ENCODE peak calls at places on chromosomes 16 and 17, in seven cellular contexts. F, B, V, O, U, H and E are unnamed samples.

GRCh38 chr17:72434581-72434980 is 313.8 kb downstream of the SOX9 start:
- DNase-seq in F (no peak), B (no peak), V (no peak), O (no peak), U (no peak), H (no peak), E (no peak)

GRCh38 chr17:14559220-14559619 is 258.3 kb downstream of the HS3ST3B1 start:
- DNase-seq in F (no peak), B (no peak), V (no peak), O (no peak), U (no peak), H (no peak), E (no peak)

GRCh38 chr17:3935140-3935542 is 18.9 kb upstream of the P2RX1 start:
- DNase-seq in F (peak), B (peak), V (peak), O (peak), U (no peak), H (peak), E (peak)

GRCh38 chr17:7716901-7717755 is at the start of gene DNAH2:
- DNase-seq in F (peak), B (peak), V (peak), O (peak), U (peak), H (peak), E (peak)

GRCh38 chr17:81707725-81708646 is 4.1 kb upstream of the SLC25A10 start:
- DNase-seq in F (no peak), B (no peak), V (no peak), O (no peak), U (no peak), H (no peak), E (no peak)

GRCh38 chr17:42067371-42068180 is 17.2 kb upstream of the C17orf113 start:
- DNase-seq in F (peak), B (peak), V (peak), O (peak), U (peak), H (peak), E (peak)

GRCh38 chr17:71071041-71071440 is 901.7 kb downstream of the KCNJ2 start:
- DNase-seq in F (no peak), B (no peak), V (no peak), O (no peak), U (no peak), H (no peak), E (no peak)

GRCh38 chr16:87201052-87201451 is 116.1 kb downstream of the C16orf95 start:
- DNase-seq in F (peak), B (peak), V (peak), O (no peak), U (peak), H (peak), E (peak)

GRCh38 chr16:11683140-11683539 is 14.9 kb downstream of the SNN start:
- DNase-seq in F (no peak), B (no peak), V (no peak), O (no peak), U (no peak), H (no peak), E (no peak)

GRCh38 chr16:86924537-86924936 is 346.2 kb downstream of the FOXL1 start:
- DNase-seq in F (no peak), B (peak), V (no peak), O (no peak), U (peak), H (peak), E (no peak)

GRCh38 chr16:2752850-2753522 is 548 bp downstream of the SRRM2 start:
- DNase-seq in F (peak), B (peak), V (peak), O (peak), U (peak), H (peak), E (peak)

GRCh38 chr16:41439-42068 is 11.9 kb downstream of the POLR3K start:
- DNase-seq in F (no peak), B (no peak), V (no peak), O (no peak), U (no peak), H (no peak), E (peak)

GRCh38 chr17:58692239-58693055 is at the start of gene RAD51C:
- DNase-seq in F (peak), B (peak), V (peak), O (peak), U (peak), H (peak), E (peak)

GRCh38 chr17:4944163-4944553 is 4.1 kb downstream of the RNF167 start:
- DNase-seq in F (no peak), B (no peak), V (no peak), O (peak), U (no peak), H (no peak), E (no peak)

GRCh38 chr16:67942200-67942509 is 1.8 kb downstream of the LCAT start:
- DNase-seq in F (no peak), B (peak), V (no peak), O (peak), U (peak), H (peak), E (peak)

GRCh38 chr17:19418312-19418992 is 7.4 kb downstream of the RNF112 start:
- DNase-seq in F (peak), B (peak), V (no peak), O (peak), U (peak), H (peak), E (no peak)

GRCh38 chr17:75323043-75323591 is 33.9 kb upstream of the SLC25A19 start:
- DNase-seq in F (peak), B (peak), V (peak), O (peak), U (peak), H (peak), E (peak)

GRCh38 chr16:81066700-81067099 is 10.3 kb downstream of the C16orf46 start:
- DNase-seq in F (no peak), B (peak), V (no peak), O (no peak), U (no peak), H (no peak), E (no peak)

GRCh38 chr16:64397945-64398508 is 723.8 kb downstream of the CDH11 start:
- DNase-seq in F (no peak), B (no peak), V (no peak), O (no peak), U (no peak), H (peak), E (no peak)

GRCh38 chr17:65259281-65259680 is 122.1 kb downstream of the RGS9 start:
- DNase-seq in F (no peak), B (no peak), V (no peak), O (no peak), U (no peak), H (no peak), E (no peak)

GRCh38 chr17:38466346-38467315 is 38.4 kb downstream of the ARHGAP23 start:
- DNase-seq in F (no peak), B (no peak), V (no peak), O (no peak), U (no peak), H (no peak), E (no peak)

GRCh38 chr17:81483085-81483861 is 29.3 kb downstream of the ACTG1 start:
- DNase-seq in F (no peak), B (no peak), V (peak), O (peak), U (no peak), H (peak), E (no peak)

GRCh38 chr16:3592559-3592958 is 15.4 kb upstream of the NLRC3 start:
- DNase-seq in F (no peak), B (no peak), V (no peak), O (no peak), U (no peak), H (no peak), E (no peak)

GRCh38 chr17:42891539-42892152 is 9.0 kb upstream of the G6PC1 start:
- DNase-seq in F (peak), B (peak), V (peak), O (no peak), U (peak), H (no peak), E (peak)

GRCh38 chr17:33637534-33637933 is 344.4 kb upstream of the ASIC2 start:
- DNase-seq in F (no peak), B (no peak), V (no peak), O (no peak), U (no peak), H (no peak), E (no peak)

GRCh38 chr17:64291268-64291851 is 28.3 kb upstream of the TEX2 start:
- DNase-seq in F (no peak), B (no peak), V (no peak), O (peak), U (no peak), H (no peak), E (peak)

GRCh38 chr17:42459256-42459982 is 741 bp downstream of the ATP6V0A1 start:
- DNase-seq in F (peak), B (peak), V (peak), O (peak), U (peak), H (peak), E (peak)

GRCh38 chr16:27154573-27155521 is 48.5 kb upstream of the KDM8 start:
- DNase-seq in F (peak), B (peak), V (peak), O (peak), U (peak), H (peak), E (peak)

GRCh38 chr17:44122825-44123355 is 551 bp downstream of the HDAC5 start:
- DNase-seq in F (no peak), B (no peak), V (no peak), O (peak), U (no peak), H (no peak), E (no peak)

GRCh38 chr17:50129303-50129945 is 536 bp downstream of the SAMD14 start:
- DNase-seq in F (no peak), B (peak), V (no peak), O (peak), U (peak), H (peak), E (no peak)

GRCh38 chr17:75487351-75488070 is 27.8 kb downstream of the CASKIN2 start:
- DNase-seq in F (no peak), B (no peak), V (no peak), O (peak), U (no peak), H (peak), E (peak)

GRCh38 chr16:20865420-20866126 is 34.6 kb downstream of the DCUN1D3 start:
- DNase-seq in F (no peak), B (peak), V (no peak), O (peak), U (no peak), H (no peak), E (no peak)

GRCh38 chr17:3750296-3750695 is 26.6 kb downstream of the HASPIN start:
- DNase-seq in F (no peak), B (no peak), V (no peak), O (no peak), U (no peak), H (no peak), E (no peak)

GRCh38 chr17:4375039-4375748 is 8.7 kb upstream of the UBE2G1 start:
- DNase-seq in F (no peak), B (no peak), V (no peak), O (peak), U (no peak), H (no peak), E (no peak)

GRCh38 chr17:7884581-7885356 is 3.8 kb upstream of the CHD3 start:
- DNase-seq in F (no peak), B (peak), V (peak), O (peak), U (peak), H (peak), E (peak)

GRCh38 chr16:70715113-70715711 is 29.4 kb upstream of the MTSS2 start:
- DNase-seq in F (peak), B (peak), V (peak), O (no peak), U (peak), H (peak), E (peak)

GRCh38 chr16:87721622-87722565 is 43.9 kb downstream of the KLHDC4 start:
- DNase-seq in F (no peak), B (no peak), V (no peak), O (no peak), U (no peak), H (no peak), E (peak)